ENCODE peak calls at places on chromosomes 11 and 22, in six cellular contexts. V is astrocyte of the spinal cord; G is amniotic stem cell; B is AG10803; C is mucosa of gallbladder; Z is activated CD4-positive, CD25-positive, alpha-beta regulatory T cell. I is an unnamed sample.
A peak's percentile ranks its signal among the peaks of the same experiment; 100 is the strongest.

GRCh38 chr11:75946531-75947530 is 131.8 kb downstream of the UVRAG start:
- DNase-seq in V (peak; percentile 89), G (no peak), B (no peak), C (peak; percentile 16), Z (no peak), I (no peak)

GRCh38 chr11:79080506-79080905 is 360.3 kb downstream of the TENM4 start:
- DNase-seq in V (no peak), G (no peak), B (peak; percentile 26), C (no peak), Z (no peak), I (no peak)

GRCh38 chr22:39144101-39144815 is 8.2 kb downstream of the CBX7 start:
- DNase-seq in V (peak; percentile 45), G (no peak), B (peak; percentile 50), C (peak; percentile 42), Z (peak; percentile 16), I (no peak)

GRCh38 chr11:109421981-109422590 is at the start of gene C11orf87:
- DNase-seq in V (peak; percentile 23), G (no peak), B (no peak), C (no peak), Z (no peak), I (peak; percentile 57)

GRCh38 chr11:128512478-128513127 is 74.8 kb downstream of the ETS1 start:
- DNase-seq in V (no peak), G (no peak), B (no peak), C (no peak), Z (no peak), I (no peak)

GRCh38 chr11:78022397-78023396 is at the start of gene KCTD14:
- DNase-seq in V (no peak), G (no peak), B (no peak), C (no peak), Z (no peak), I (no peak)

GRCh38 chr11:3627291-3627690 is 14.5 kb downstream of the ART5 start:
- DNase-seq in V (peak; percentile 16), G (peak; percentile 4), B (peak; percentile 54), C (no peak), Z (no peak), I (no peak)

GRCh38 chr11:126963603-126964353 is 36.8 kb downstream of the KIRREL3 start:
- DNase-seq in V (peak; percentile 56), G (no peak), B (peak; percentile 71), C (peak; percentile 32), Z (no peak), I (no peak)

GRCh38 chr11:131866535-131867400 is 496.4 kb downstream of the NTM start:
- DNase-seq in V (no peak), G (no peak), B (no peak), C (no peak), Z (no peak), I (no peak)

GRCh38 chr11:8567597-8568198 is 26.3 kb downstream of the STK33 start:
- DNase-seq in V (peak; percentile 30), G (no peak), B (peak; percentile 3), C (no peak), Z (no peak), I (no peak)

GRCh38 chr11:88448131-88448530 is 110.6 kb upstream of the CTSC start:
- DNase-seq in V (no peak), G (no peak), B (no peak), C (no peak), Z (no peak), I (no peak)

GRCh38 chr11:34343153-34343552 is 14.7 kb downstream of the ABTB2 start:
- DNase-seq in V (peak; percentile 91), G (no peak), B (peak; percentile 96), C (no peak), Z (no peak), I (no peak)

GRCh38 chr11:45725776-45726606 is 60.6 kb upstream of the CHST1 start:
- DNase-seq in V (no peak), G (no peak), B (no peak), C (no peak), Z (no peak), I (no peak)

GRCh38 chr11:44927174-44927661 is 23.5 kb downstream of the TP53I11 start:
- DNase-seq in V (peak; percentile 58), G (peak; percentile 60), B (peak; percentile 60), C (peak; percentile 67), Z (no peak), I (peak; percentile 82)

GRCh38 chr22:46120420-46120737 is 29.9 kb upstream of the PPARA start:
- DNase-seq in V (no peak), G (no peak), B (no peak), C (no peak), Z (no peak), I (no peak)

I was measured in mesothelial cell of epicardium.